ENCODE peak calls at places on chromosomes 11 and 22, in ten cellular contexts. One of them, this sample, is unnamed.
A peak's percentile ranks its signal among the peaks of the same experiment; 100 is the strongest.

GRCh38 chr11:69010964-69011623 is 2.0 kb downstream of the MRGPRF start:
- DNase-seq in suprapubic skin: no peak
- DNase-seq in H1: peak; percentile 88
- DNase-seq in esophagus muscularis mucosa: no peak
- DNase-seq in K562: peak; percentile 97
- DNase-seq in sigmoid colon: peak; percentile 97
- DNase-seq in ovary: peak; percentile 89
- DNase-seq in transverse colon: peak; percentile 78
- DNase-seq in GM12878: no peak
- DNase-seq in A549: no peak
- DNase-seq in this sample: peak; percentile 69

GRCh38 chr11:117876341-117877119 is at the start of gene FXYD6:
- DNase-seq in A549: no peak
- DNase-seq in sigmoid colon: peak; percentile 87
- DNase-seq in transverse colon: peak; percentile 35
- DNase-seq in ovary: peak; percentile 86
- DNase-seq in H1: peak; percentile 78
- DNase-seq in K562: peak; percentile 60
- DNase-seq in esophagus muscularis mucosa: no peak
- DNase-seq in GM12878: no peak
- DNase-seq in suprapubic skin: no peak
- DNase-seq in this sample: no peak

GRCh38 chr11:120134931-120135228 is 3.0 kb downstream of the TRIM29 start:
- DNase-seq in A549: no peak
- DNase-seq in GM12878: no peak
- DNase-seq in esophagus muscularis mucosa: no peak
- DNase-seq in transverse colon: peak; percentile 0
- DNase-seq in H1: no peak
- DNase-seq in sigmoid colon: peak; percentile 39
- DNase-seq in suprapubic skin: no peak
- DNase-seq in ovary: peak; percentile 5
- DNase-seq in K562: no peak
- DNase-seq in this sample: peak; percentile 11

GRCh38 chr11:618856-619624 is 3.3 kb upstream of the IRF7 start:
- DNase-seq in ovary: no peak
- DNase-seq in suprapubic skin: no peak
- DNase-seq in sigmoid colon: no peak
- DNase-seq in H1: no peak
- DNase-seq in transverse colon: no peak
- DNase-seq in A549: no peak
- DNase-seq in GM12878: no peak
- DNase-seq in esophagus muscularis mucosa: no peak
- DNase-seq in K562: no peak
- DNase-seq in this sample: no peak

GRCh38 chr11:18492888-18493287 is 33.9 kb downstream of the TSG101 start:
- DNase-seq in esophagus muscularis mucosa: no peak
- DNase-seq in K562: no peak
- DNase-seq in A549: no peak
- DNase-seq in suprapubic skin: no peak
- DNase-seq in ovary: no peak
- DNase-seq in GM12878: no peak
- DNase-seq in sigmoid colon: no peak
- DNase-seq in transverse colon: no peak
- DNase-seq in H1: no peak
- DNase-seq in this sample: no peak

GRCh38 chr11:78586452-78587046 is 11.9 kb upstream of the NARS2 start:
- DNase-seq in sigmoid colon: no peak
- DNase-seq in K562: peak; percentile 56
- DNase-seq in A549: peak; percentile 18
- DNase-seq in esophagus muscularis mucosa: no peak
- DNase-seq in H1: no peak
- DNase-seq in ovary: no peak
- DNase-seq in GM12878: no peak
- DNase-seq in transverse colon: no peak
- DNase-seq in suprapubic skin: no peak
- DNase-seq in this sample: no peak

GRCh38 chr22:27925331-27925730 is 6.3 kb upstream of the PITPNB start:
- DNase-seq in sigmoid colon: no peak
- DNase-seq in H1: no peak
- DNase-seq in A549: no peak
- DNase-seq in ovary: no peak
- DNase-seq in suprapubic skin: no peak
- DNase-seq in esophagus muscularis mucosa: no peak
- DNase-seq in transverse colon: no peak
- DNase-seq in K562: no peak
- DNase-seq in GM12878: no peak
- DNase-seq in this sample: no peak

GRCh38 chr22:45162531-45162930 is 1.2 kb upstream of the NUP50 start:
- DNase-seq in esophagus muscularis mucosa: no peak
- DNase-seq in A549: no peak
- DNase-seq in transverse colon: peak; percentile 19
- DNase-seq in suprapubic skin: no peak
- DNase-seq in sigmoid colon: no peak
- DNase-seq in GM12878: no peak
- DNase-seq in H1: no peak
- DNase-seq in ovary: no peak
- DNase-seq in K562: no peak
- DNase-seq in this sample: no peak

GRCh38 chr22:32475428-32476010 is 908 bp downstream of the FBXO7 start:
- DNase-seq in H1: peak; percentile 45
- DNase-seq in transverse colon: peak; percentile 47
- DNase-seq in sigmoid colon: peak; percentile 72
- DNase-seq in GM12878: no peak
- DNase-seq in ovary: peak; percentile 22
- DNase-seq in suprapubic skin: no peak
- DNase-seq in K562: no peak
- DNase-seq in A549: no peak
- DNase-seq in esophagus muscularis mucosa: no peak
- DNase-seq in this sample: no peak

GRCh38 chr11:36073411-36074203 is 129.7 kb downstream of the LDLRAD3 start:
- DNase-seq in K562: no peak
- DNase-seq in suprapubic skin: no peak
- DNase-seq in esophagus muscularis mucosa: no peak
- DNase-seq in transverse colon: no peak
- DNase-seq in GM12878: no peak
- DNase-seq in H1: no peak
- DNase-seq in A549: no peak
- DNase-seq in ovary: peak; percentile 72
- DNase-seq in sigmoid colon: no peak
- DNase-seq in this sample: no peak

GRCh38 chr22:26636296-26636695 is 14.5 kb downstream of the CRYBA4 start:
- DNase-seq in sigmoid colon: no peak
- DNase-seq in transverse colon: no peak
- DNase-seq in H1: no peak
- DNase-seq in ovary: no peak
- DNase-seq in GM12878: no peak
- DNase-seq in suprapubic skin: no peak
- DNase-seq in K562: no peak
- DNase-seq in A549: no peak
- DNase-seq in esophagus muscularis mucosa: no peak
- DNase-seq in this sample: no peak

GRCh38 chr11:105265859-105266258 is 126.3 kb upstream of the CARD18 start:
- DNase-seq in K562: no peak
- DNase-seq in transverse colon: no peak
- DNase-seq in esophagus muscularis mucosa: no peak
- DNase-seq in suprapubic skin: no peak
- DNase-seq in sigmoid colon: no peak
- DNase-seq in H1: no peak
- DNase-seq in GM12878: no peak
- DNase-seq in A549: no peak
- DNase-seq in ovary: no peak
- DNase-seq in this sample: no peak

GRCh38 chr11:57646756-57647303 is 2.9 kb downstream of the YPEL4 start:
- DNase-seq in A549: no peak
- DNase-seq in H1: peak; percentile 76
- DNase-seq in GM12878: no peak
- DNase-seq in suprapubic skin: no peak
- DNase-seq in esophagus muscularis mucosa: no peak
- DNase-seq in sigmoid colon: no peak
- DNase-seq in ovary: peak; percentile 43
- DNase-seq in transverse colon: no peak
- DNase-seq in K562: no peak
- DNase-seq in this sample: no peak

GRCh38 chr11:105673089-105673488 is 63.2 kb downstream of the GRIA4 start:
- DNase-seq in transverse colon: no peak
- DNase-seq in A549: no peak
- DNase-seq in sigmoid colon: no peak
- DNase-seq in H1: peak; percentile 71
- DNase-seq in ovary: peak; percentile 20
- DNase-seq in suprapubic skin: no peak
- DNase-seq in esophagus muscularis mucosa: no peak
- DNase-seq in K562: peak; percentile 7
- DNase-seq in GM12878: no peak
- DNase-seq in this sample: no peak

GRCh38 chr11:1121343-1122331 is 36.1 kb upstream of the MUC5AC start:
- DNase-seq in A549: peak; percentile 20
- DNase-seq in esophagus muscularis mucosa: no peak
- DNase-seq in ovary: no peak
- DNase-seq in transverse colon: peak; percentile 6
- DNase-seq in H1: no peak
- DNase-seq in GM12878: no peak
- DNase-seq in sigmoid colon: peak; percentile 59
- DNase-seq in suprapubic skin: peak; percentile 74
- DNase-seq in K562: no peak
- DNase-seq in this sample: no peak

GRCh38 chr22:37626144-37626543 is 13.3 kb upstream of the SH3BP1 start:
- DNase-seq in ovary: peak; percentile 86
- DNase-seq in H1: no peak
- DNase-seq in transverse colon: peak; percentile 68
- DNase-seq in suprapubic skin: peak; percentile 89
- DNase-seq in A549: no peak
- DNase-seq in K562: no peak
- DNase-seq in esophagus muscularis mucosa: no peak
- DNase-seq in GM12878: no peak
- DNase-seq in sigmoid colon: peak; percentile 98
- DNase-seq in this sample: peak; percentile 42
- H3K4me3 ChIP-seq in ovary: no peak overlapping the region
- H3K4me3 ChIP-seq in H1: no peak overlapping the region
- H3K4me3 ChIP-seq in transverse colon: no peak overlapping the region
- H3K4me3 ChIP-seq in suprapubic skin: no peak overlapping the region
- H3K4me3 ChIP-seq in A549: no peak overlapping the region
- H3K4me3 ChIP-seq in K562: no peak overlapping the region
- H3K4me3 ChIP-seq in esophagus muscularis mucosa: no peak overlapping the region
- H3K4me3 ChIP-seq in GM12878: no peak overlapping the region
- H3K4me3 ChIP-seq in sigmoid colon: no peak overlapping the region
- H3K4me3 ChIP-seq in this sample: no peak overlapping the region

GRCh38 chr11:29119691-29120328 is 897.0 kb downstream of the KCNA4 start:
- DNase-seq in GM12878: no peak
- DNase-seq in transverse colon: no peak
- DNase-seq in K562: no peak
- DNase-seq in esophagus muscularis mucosa: no peak
- DNase-seq in suprapubic skin: no peak
- DNase-seq in ovary: no peak
- DNase-seq in A549: peak; percentile 28
- DNase-seq in sigmoid colon: no peak
- DNase-seq in H1: no peak
- DNase-seq in this sample: no peak
- TF ChIP-seq EP300 in GM12878: no peak
- TF ChIP-seq EP300 in transverse colon: no peak
- TF ChIP-seq EP300 in K562: no peak
- TF ChIP-seq EP300 in esophagus muscularis mucosa: no peak
- TF ChIP-seq EP300 in suprapubic skin: no peak
- TF ChIP-seq EP300 in ovary: no peak
- TF ChIP-seq EP300 in A549: peak; percentile 43
- TF ChIP-seq EP300 in sigmoid colon: peak; percentile 4
- TF ChIP-seq EP300 in H1: no peak
- TF ChIP-seq EP300 in this sample: no peak

DNA sequence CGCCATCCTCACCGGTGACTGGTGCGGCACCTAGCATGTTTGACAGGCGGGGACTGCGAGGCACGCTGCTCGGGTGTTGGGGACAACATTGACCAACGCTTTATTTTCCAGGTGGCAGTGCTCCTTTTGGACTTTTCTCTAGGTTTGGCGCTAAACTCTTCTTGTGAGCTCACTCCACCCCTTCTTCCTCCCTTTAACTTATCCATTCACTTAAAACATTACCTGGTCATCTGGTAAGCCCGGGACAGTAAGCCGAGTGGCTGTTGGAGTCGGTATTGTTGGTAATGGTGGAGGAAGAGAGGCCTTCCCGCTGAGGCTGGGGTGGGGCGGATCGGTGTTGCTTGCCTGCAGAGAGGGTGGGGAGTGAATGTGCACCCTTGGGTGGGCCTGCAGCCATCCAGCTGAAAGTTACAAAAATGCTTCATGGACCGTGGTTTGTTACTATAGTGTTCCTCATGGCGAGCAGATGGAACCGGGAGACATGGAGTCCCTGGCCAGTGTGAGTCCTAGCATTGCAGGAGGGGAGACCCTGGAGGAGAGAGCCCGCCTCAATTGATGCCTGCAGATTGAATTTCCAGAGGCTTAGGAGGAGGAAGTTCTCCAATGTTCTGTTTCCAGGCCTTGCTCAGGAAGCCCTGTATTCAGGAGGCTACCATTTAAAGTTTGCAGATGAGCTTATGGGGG is 1.1 kb downstream of the NEAT1 start:
- DNase-seq in K562: no peak
- DNase-seq in sigmoid colon: peak; percentile 72
- DNase-seq in GM12878: no peak
- DNase-seq in H1: no peak
- DNase-seq in esophagus muscularis mucosa: no peak
- DNase-seq in suprapubic skin: peak; percentile 80
- DNase-seq in ovary: peak; percentile 41
- DNase-seq in transverse colon: peak; percentile 44
- DNase-seq in A549: no peak
- DNase-seq in this sample: peak; percentile 13
- TF ChIP-seq POLR2A in K562: no peak
- TF ChIP-seq POLR2A in sigmoid colon: no peak
- TF ChIP-seq POLR2A in GM12878: peak; percentile 65
- TF ChIP-seq POLR2A in H1: no peak
- TF ChIP-seq POLR2A in esophagus muscularis mucosa: no peak
- TF ChIP-seq POLR2A in suprapubic skin: no peak
- TF ChIP-seq POLR2A in ovary: peak; percentile 6
- TF ChIP-seq POLR2A in transverse colon: no peak
- TF ChIP-seq POLR2A in A549: peak; percentile 39
- TF ChIP-seq POLR2A in this sample: no peak

GRCh38 chr11:94650756-94651155 is 83.6 kb downstream of the PIWIL4 start:
- DNase-seq in GM12878: no peak
- DNase-seq in ovary: peak; percentile 51
- DNase-seq in A549: no peak
- DNase-seq in K562: no peak
- DNase-seq in sigmoid colon: peak; percentile 77
- DNase-seq in suprapubic skin: no peak
- DNase-seq in esophagus muscularis mucosa: peak; percentile 64
- DNase-seq in transverse colon: peak; percentile 17
- DNase-seq in H1: no peak
- DNase-seq in this sample: peak; percentile 62
- H3K4me3 ChIP-seq in GM12878: no peak overlapping the region
- H3K4me3 ChIP-seq in ovary: no peak overlapping the region
- H3K4me3 ChIP-seq in A549: no peak overlapping the region
- H3K4me3 ChIP-seq in K562: no peak overlapping the region
- H3K4me3 ChIP-seq in sigmoid colon: no peak overlapping the region
- H3K4me3 ChIP-seq in suprapubic skin: no peak overlapping the region
- H3K4me3 ChIP-seq in esophagus muscularis mucosa: no peak overlapping the region
- H3K4me3 ChIP-seq in transverse colon: no peak overlapping the region
- H3K4me3 ChIP-seq in H1: peak overlapping the region; percentile 62
- H3K4me3 ChIP-seq in this sample: no peak overlapping the region

DNA sequence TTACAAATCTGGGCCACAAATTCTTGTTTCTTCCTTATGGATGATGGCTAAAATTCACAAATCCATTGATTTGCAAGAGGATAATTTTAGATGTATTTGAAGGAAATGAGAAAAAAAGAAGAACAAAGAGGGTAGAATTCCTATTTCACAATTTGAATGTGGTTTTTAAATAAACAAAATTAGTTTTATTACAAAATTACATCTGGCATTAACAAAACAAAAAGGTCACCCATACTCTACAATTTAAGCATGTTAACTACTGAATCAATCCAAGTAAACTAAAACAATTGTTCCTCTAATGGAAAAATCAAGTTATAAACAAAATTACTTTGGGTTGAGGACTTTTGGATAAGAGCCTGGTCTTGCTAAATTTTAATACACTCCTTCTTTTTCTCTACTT is 242.0 kb downstream of the METTL15 start:
- DNase-seq in GM12878: no peak
- DNase-seq in transverse colon: no peak
- DNase-seq in suprapubic skin: no peak
- DNase-seq in K562: no peak
- DNase-seq in ovary: no peak
- DNase-seq in A549: no peak
- DNase-seq in esophagus muscularis mucosa: no peak
- DNase-seq in sigmoid colon: no peak
- DNase-seq in H1: no peak
- DNase-seq in this sample: no peak
- TF ChIP-seq EP300 in GM12878: no peak
- TF ChIP-seq EP300 in transverse colon: no peak
- TF ChIP-seq EP300 in suprapubic skin: no peak
- TF ChIP-seq EP300 in K562: no peak
- TF ChIP-seq EP300 in ovary: no peak
- TF ChIP-seq EP300 in A549: no peak
- TF ChIP-seq EP300 in esophagus muscularis mucosa: no peak
- TF ChIP-seq EP300 in sigmoid colon: no peak
- TF ChIP-seq EP300 in H1: no peak
- TF ChIP-seq EP300 in this sample: no peak

This sample was measured in tibial nerve.